ENCODE peak calls at places on chromosomes 4 and X, in six cellular contexts. I, Y, N, L, A and S are unnamed samples.

GRCh38 chr4:184453402-184454160 is 20.8 kb downstream of the IRF2 start:
- DNase-seq in L (no peak), A (peak), I (no peak), N (no peak), Y (no peak), S (peak)

GRCh38 chr4:168666531-168666930 is 169.7 kb downstream of the PALLD start:
- DNase-seq in Y (no peak), A (no peak), I (no peak), N (no peak), L (no peak), S (no peak)

GRCh38 chrX:73850124-73851013 is 287.4 kb downstream of the CHIC1 start:
- DNase-seq in Y (no peak), N (no peak), A (no peak), L (no peak), I (no peak), S (peak)

GRCh38 chr4:83118869-83119268 is 4.3 kb upstream of the PLAC8 start:
- DNase-seq in A (no peak), I (no peak), N (no peak), L (no peak), Y (no peak), S (no peak)

GRCh38 chrX:46757593-46757992 is 1.3 kb downstream of the SLC9A7 start:
- DNase-seq in A (no peak), N (no peak), L (no peak), I (no peak), Y (no peak), S (no peak)

GRCh38 chr4:71094201-71094600 is 100.8 kb downstream of the DCK start:
- DNase-seq in A (no peak), N (no peak), Y (no peak), L (no peak), I (no peak), S (no peak)

GRCh38 chrX:9825129-9825865 is 39.1 kb downstream of the SHROOM2 start:
- DNase-seq in I (no peak), Y (no peak), L (no peak), A (no peak), N (no peak), S (no peak)

GRCh38 chr4:174352405-174352804 is 68.7 kb downstream of the CEP44 start:
- DNase-seq in A (no peak), I (no peak), N (no peak), Y (no peak), L (no peak), S (no peak)

GRCh38 chr4:94939791-94940530 is 182.2 kb downstream of the BMPR1B start:
- DNase-seq in L (no peak), I (no peak), A (no peak), N (peak), Y (no peak), S (no peak)

GRCh38 chr4:158535130-158535614 is 13.5 kb downstream of the RXFP1 start:
- DNase-seq in N (peak), A (no peak), Y (no peak), I (no peak), L (no peak), S (no peak)

GRCh38 chr4:7365472-7366179 is 69.1 kb downstream of the PSAPL1 start:
- DNase-seq in A (no peak), Y (no peak), I (peak), N (no peak), L (no peak), S (no peak)

GRCh38 chrX:22063284-22063683 is 31.2 kb downstream of the PHEX start:
- DNase-seq in Y (peak), L (no peak), N (no peak), A (peak), I (no peak), S (peak)

GRCh38 chrX:138769918-138770317 is 58.4 kb upstream of the FGF13 start:
- DNase-seq in A (no peak), I (no peak), N (no peak), L (no peak), Y (no peak), S (no peak)

GRCh38 chrX:138771042-138771441 is 59.5 kb upstream of the FGF13 start:
- DNase-seq in I (no peak), L (no peak), Y (no peak), N (no peak), A (no peak), S (no peak)

GRCh38 chrX:138777230-138777629 is 65.7 kb upstream of the FGF13 start:
- DNase-seq in Y (no peak), A (no peak), N (no peak), L (no peak), I (no peak), S (no peak)

GRCh38 chrX:138775501-138775900 is 64.0 kb upstream of the FGF13 start:
- DNase-seq in A (no peak), N (peak), L (no peak), I (no peak), Y (no peak), S (peak)
- TF ChIP-seq CTCF in A (peak), N (peak), L (peak), I (peak), Y (peak), S (no peak)

GRCh38 chr4:113356452-113356851 is 307.0 kb downstream of the ANK2 start:
- DNase-seq in I (no peak), Y (no peak), A (no peak), N (no peak), L (no peak), S (no peak)

GRCh38 chr4:113350576-113350975 is 301.1 kb downstream of the ANK2 start:
- DNase-seq in L (no peak), Y (no peak), A (peak), N (no peak), I (no peak), S (no peak)

GRCh38 chr4:113358784-113359183 is 309.3 kb downstream of the ANK2 start:
- DNase-seq in L (no peak), A (no peak), I (no peak), N (no peak), Y (no peak), S (no peak)

DNA sequence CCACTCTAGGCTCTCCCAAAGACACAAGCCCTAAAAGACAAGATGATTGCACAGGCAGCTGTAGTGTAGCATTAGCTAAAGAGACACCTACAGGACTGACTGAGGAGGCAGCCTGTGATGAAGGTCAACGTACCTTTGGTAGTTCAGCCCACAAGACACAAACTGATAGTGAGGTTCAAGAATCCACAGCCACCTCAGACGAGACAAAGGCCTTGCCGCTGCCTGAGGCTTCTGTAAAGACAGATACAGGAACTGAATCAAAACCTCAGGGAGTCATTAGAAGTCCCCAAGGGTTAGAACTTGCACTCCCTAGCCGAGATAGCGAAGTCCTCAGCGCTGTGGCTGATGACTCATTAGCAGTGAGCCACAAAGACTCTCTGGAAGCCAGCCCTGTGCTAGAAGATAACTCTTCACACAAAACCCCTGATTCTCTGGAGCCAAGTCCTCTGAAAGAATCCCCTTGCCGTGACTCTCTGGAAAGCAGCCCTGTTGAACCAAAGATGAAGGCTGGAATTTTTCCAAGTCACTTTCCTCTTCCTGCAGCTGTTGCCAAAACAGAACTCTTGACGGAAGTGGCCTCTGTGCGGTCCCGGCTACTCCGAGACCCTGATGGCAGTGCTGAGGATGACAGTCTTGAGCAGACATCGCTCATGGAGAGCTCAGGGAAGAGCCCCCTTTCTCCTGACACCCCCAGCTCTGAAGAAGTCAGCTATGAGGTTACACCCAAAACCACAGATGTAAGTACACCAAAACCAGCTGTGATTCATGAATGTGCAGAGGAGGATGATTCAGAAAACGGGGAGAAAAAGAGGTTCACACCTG is 306.3 kb downstream of the ANK2 start:
- DNase-seq in I (no peak), A (peak), Y (no peak), L (no peak), N (peak), S (peak)
- TF ChIP-seq CTCF in I (no peak), A (peak), Y (no peak), L (no peak), N (no peak), S (peak)

DNA sequence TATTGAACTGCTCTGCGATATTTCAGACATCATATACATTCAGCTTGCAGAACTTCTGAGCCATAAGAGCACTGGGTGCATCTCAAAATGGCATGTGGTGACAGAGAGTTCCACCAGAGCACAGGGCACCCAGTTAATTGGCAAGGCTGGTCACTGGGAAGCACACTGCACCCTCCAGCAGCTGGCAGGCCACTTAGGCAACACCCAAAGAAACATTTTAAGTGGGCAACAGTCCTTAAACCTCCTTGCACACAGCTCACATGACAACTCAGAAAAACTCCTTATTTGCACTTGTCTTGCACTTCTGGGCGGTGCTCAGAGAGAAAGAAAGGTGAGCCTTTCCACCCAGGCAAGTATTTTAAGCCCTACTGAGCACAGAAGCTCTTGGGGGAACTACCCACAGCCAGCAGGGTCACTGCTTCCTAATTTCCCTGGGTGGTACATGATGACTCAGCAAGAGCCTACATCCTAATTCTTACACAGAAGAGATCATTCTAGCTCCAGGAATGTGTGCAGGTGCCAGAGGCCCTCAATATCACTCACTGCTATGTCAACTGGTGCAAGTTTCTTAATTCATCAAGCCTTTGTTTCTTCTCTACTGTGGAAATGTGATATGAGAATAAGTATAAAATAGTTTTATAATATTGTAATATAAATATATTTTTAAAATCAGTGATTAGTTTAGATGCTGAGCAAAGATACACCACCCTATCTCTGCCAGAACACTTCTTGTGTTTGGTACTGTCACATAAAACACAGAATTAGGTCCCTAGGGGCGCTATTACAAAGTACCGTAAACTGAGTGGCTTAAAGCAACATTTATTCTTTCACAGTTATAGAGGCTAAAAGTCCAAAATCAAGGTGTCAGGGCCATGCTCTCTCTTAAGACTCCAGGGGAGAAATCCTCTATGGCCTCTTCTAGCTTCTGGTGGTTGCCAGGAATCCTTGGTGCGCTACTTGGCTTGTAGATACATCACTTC is 155.1 kb upstream of the PPARGC1A start:
- DNase-seq in L (no peak), I (no peak), A (no peak), Y (no peak), N (no peak), S (no peak)
- TF ChIP-seq CTCF in L (no peak), I (no peak), A (no peak), Y (no peak), N (no peak), S (no peak)

GRCh38 chr4:101914761-101915160 is 124.2 kb downstream of the BANK1 start:
- DNase-seq in A (no peak), L (no peak), I (no peak), N (no peak), Y (no peak), S (no peak)

GRCh38 chr4:101921370-101921769 is 130.8 kb downstream of the BANK1 start:
- DNase-seq in A (no peak), Y (no peak), I (no peak), L (no peak), N (no peak), S (no peak)

GRCh38 chr4:101919373-101919977 is 128.9 kb downstream of the BANK1 start:
- DNase-seq in Y (no peak), L (no peak), A (no peak), I (no peak), N (no peak), S (no peak)
- TF ChIP-seq CTCF in Y (no peak), L (no peak), A (no peak), I (no peak), N (no peak), S (no peak)